ENCODE peak calls at places on chromosomes 13 and 19, in ten cellular contexts. D, M, Q, R, T, O, X, F, Z and H are unnamed samples.
A peak's percentile ranks its signal among the peaks of the same experiment; 100 is the strongest.

GRCh38 chr19:40785526-40785925 is 7.5 kb downstream of the RAB4B start:
- DNase-seq in R (no peak), F (no peak), T (no peak), X (no peak), Z (no peak), O (no peak), M (no peak), D (no peak), Q (no peak), H (no peak)

GRCh38 chr13:39684531-39685137 is 29.2 kb downstream of the COG6 start:
- DNase-seq in F (no peak), Q (no peak), X (no peak), Z (peak; percentile 64), M (peak; percentile 53), T (no peak), D (no peak), R (peak; percentile 69), O (no peak), H (no peak)

GRCh38 chr13:98994896-98995295 is 17.0 kb upstream of the DOCK9 start:
- DNase-seq in M (no peak), O (no peak), F (no peak), T (no peak), Q (no peak), X (no peak), Z (no peak), R (no peak), D (no peak), H (no peak)

GRCh38 chr19:40539070-40539469 is 37.6 kb upstream of the SHKBP1 start:
- DNase-seq in R (no peak), X (no peak), T (no peak), F (no peak), O (no peak), Q (no peak), D (no peak), Z (no peak), M (no peak), H (no peak)

GRCh38 chr19:42267644-42268141 is 1.4 kb upstream of the CIC start:
- DNase-seq in D (no peak), Q (no peak), T (no peak), F (peak; percentile 61), R (no peak), Z (no peak), M (peak; percentile 8), O (no peak), X (no peak), H (no peak)

GRCh38 chr13:110312669-110313031 is 5.6 kb downstream of the COL4A2 start:
- DNase-seq in F (peak; percentile 84), Q (peak; percentile 46), R (peak; percentile 89), X (no peak), D (no peak), O (no peak), M (no peak), T (no peak), Z (no peak), H (no peak)

GRCh38 chr19:39470724-39471339 is 9.8 kb upstream of the TIMM50 start:
- DNase-seq in Z (no peak), Q (no peak), D (no peak), M (no peak), O (no peak), T (no peak), R (no peak), X (no peak), F (no peak), H (no peak)

GRCh38 chr19:36140289-36141038 is 598 bp downstream of the CAPNS1 start:
- DNase-seq in Z (peak; percentile 73), M (peak; percentile 39), F (peak; percentile 78), R (peak; percentile 57), T (no peak), Q (peak; percentile 87), D (no peak), X (no peak), O (no peak), H (peak; percentile 53)

GRCh38 chr19:16030964-16031871 is 45.1 kb upstream of the TPM4 start:
- DNase-seq in F (peak; percentile 58), R (no peak), X (no peak), Q (peak; percentile 20), D (no peak), T (peak; percentile 36), Z (no peak), M (no peak), O (no peak), H (no peak)

GRCh38 chr13:61913183-61913582 is 497.5 kb upstream of the PCDH20 start:
- DNase-seq in Z (no peak), O (no peak), R (peak; percentile 1), F (no peak), X (no peak), M (no peak), T (no peak), D (no peak), Q (no peak), H (no peak)

GRCh38 chr19:7257148-7258041 is 36.8 kb downstream of the INSR start:
- DNase-seq in Q (peak; percentile 55), X (peak; percentile 4), F (peak; percentile 74), T (peak; percentile 66), D (no peak), O (peak; percentile 61), Z (no peak), R (peak; percentile 87), M (no peak), H (no peak)

GRCh38 chr13:76687467-76687866 is 198.7 kb downstream of the KCTD12 start:
- DNase-seq in M (no peak), T (no peak), X (no peak), R (no peak), O (no peak), Q (peak; percentile 54), F (no peak), Z (no peak), D (no peak), H (no peak)

GRCh38 chr19:41226053-41226873 is 7.2 kb downstream of the AXL start:
- DNase-seq in T (peak; percentile 85), R (peak; percentile 92), D (peak; percentile 81), Q (peak; percentile 87), M (no peak), O (no peak), Z (peak; percentile 75), F (peak; percentile 90), X (peak; percentile 34), H (peak; percentile 75)

GRCh38 chr19:22893855-22894270 is 61.8 kb downstream of the ZNF723 start:
- DNase-seq in T (no peak), M (no peak), Z (no peak), Q (no peak), X (no peak), R (no peak), O (no peak), F (no peak), D (no peak), H (no peak)

GRCh38 chr19:33788676-33789075 is 8.0 kb upstream of the KCTD15 start:
- DNase-seq in R (no peak), Z (no peak), T (no peak), M (no peak), F (no peak), O (no peak), D (no peak), Q (no peak), X (no peak), H (no peak)

GRCh38 chr13:75195479-75196111 is 286.4 kb downstream of the TBC1D4 start:
- DNase-seq in D (no peak), M (no peak), Q (peak; percentile 40), R (peak; percentile 32), O (no peak), T (no peak), X (no peak), F (no peak), Z (peak; percentile 79), H (no peak)

GRCh38 chr19:51023946-51024345 is 2.5 kb downstream of the KLK11 start:
- DNase-seq in O (no peak), M (no peak), Q (no peak), D (no peak), F (peak; percentile 38), R (no peak), Z (no peak), X (no peak), T (no peak), H (no peak)

GRCh38 chr19:48540110-48540509 is 11.9 kb upstream of the SULT2B1 start:
- DNase-seq in R (no peak), Z (no peak), X (no peak), Q (no peak), O (no peak), D (peak; percentile 15), F (no peak), M (no peak), T (no peak), H (peak; percentile 28)

GRCh38 chr19:3849092-3849491 is 19.7 kb downstream of the ZFR2 start:
- DNase-seq in X (no peak), R (peak; percentile 16), D (no peak), Q (peak; percentile 88), O (no peak), F (no peak), T (no peak), Z (peak; percentile 52), M (peak; percentile 54), H (peak; percentile 9)
- TF ChIP-seq CTCF in X (no peak), R (peak; percentile 43), D (peak; percentile 49), Q (peak; percentile 78), O (peak; percentile 32), F (no peak), T (no peak), Z (peak; percentile 49), M (peak; percentile 80), H (no peak)

DNA sequence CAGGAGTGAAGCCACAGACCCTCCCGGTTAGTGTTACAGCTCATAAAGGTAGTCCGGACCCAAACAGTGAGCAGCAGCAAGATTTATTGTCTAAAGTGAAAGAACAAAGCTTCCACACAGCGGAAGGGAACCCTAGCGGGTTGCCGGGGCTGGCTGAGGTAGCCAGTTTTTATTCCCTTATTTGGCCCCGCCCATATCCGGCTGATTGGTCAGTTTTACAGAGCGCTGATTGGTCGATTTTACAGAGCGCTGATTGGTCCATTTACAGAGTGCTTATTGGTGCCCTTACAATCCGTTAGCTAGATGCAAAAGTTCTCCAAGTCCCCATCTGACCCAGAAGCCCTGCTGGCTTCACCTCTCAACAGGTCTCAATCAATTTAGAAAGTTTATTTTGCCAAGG is 126.0 kb upstream of the RFC3 start:
- DNase-seq in T (no peak), D (no peak), M (no peak), F (no peak), O (no peak), Q (no peak), R (no peak), X (no peak), Z (no peak), H (no peak)
- TF ChIP-seq CTCF in T (no peak), D (no peak), M (no peak), F (no peak), O (no peak), Q (no peak), R (no peak), X (no peak), Z (no peak), H (no peak)

GRCh38 chr13:48334534-48335127 is 31.1 kb downstream of the RB1 start:
- DNase-seq in X (no peak), M (peak; percentile 45), O (no peak), R (peak; percentile 64), Q (no peak), D (no peak), Z (peak; percentile 31), F (no peak), T (no peak), H (no peak)
- TF ChIP-seq CTCF in X (peak; percentile 60), M (peak; percentile 60), O (peak; percentile 20), R (peak; percentile 61), Q (peak; percentile 84), D (peak; percentile 78), Z (peak; percentile 70), F (peak; percentile 29), T (peak; percentile 67), H (peak; percentile 29)

GRCh38 chr13:31827707-31828106 is 88.4 kb downstream of the RXFP2 start:
- DNase-seq in O (no peak), T (no peak), D (no peak), Z (no peak), F (no peak), M (no peak), Q (peak; percentile 55), X (no peak), R (no peak), H (no peak)

GRCh38 chr13:31824705-31825512 is 85.6 kb downstream of the RXFP2 start:
- DNase-seq in X (no peak), D (no peak), Z (no peak), R (peak; percentile 43), F (no peak), M (peak; percentile 6), O (no peak), T (no peak), Q (peak; percentile 48), H (no peak)
- TF ChIP-seq CTCF in X (peak; percentile 18), D (peak; percentile 64), Z (no peak), R (no peak), F (no peak), M (peak; percentile 7), O (no peak), T (peak; percentile 25), Q (peak; percentile 48), H (no peak)